ENCODE peak calls at places on chromosomes 5 and 9, in seven cellular contexts. T is AG08396; O is stimulated activated CD4-positive, alpha-beta T cell treated with anti-CD3 and anti-CD28 coated beads, TNF-alpha, amount 100 ng/mL, for 4 hours; B is neural crest cell; Q is HTR-8/SVneo; K is BE2C; H is activated CD8-positive, alpha-beta memory T cell treated with anti-CD3 and anti-CD28 coated beads, Interleukin-2, amount 50 U/mL, for 4 hours. L is an unnamed sample.

GRCh38 chr9:121463026-121463827 is 36.4 kb downstream of the GGTA1 start:
- DNase-seq in T (peak), O (no peak), B (peak), Q (peak), K (peak), H (peak), L (no peak)

GRCh38 chr9:2477755-2478154 is 143.8 kb upstream of the VLDLR start:
- DNase-seq in T (no peak), O (no peak), B (no peak), Q (no peak), K (no peak), H (no peak), L (no peak)

GRCh38 chr9:33719581-33720374 is 75.6 kb upstream of the PRSS3 start:
- DNase-seq in T (no peak), O (no peak), B (peak), Q (no peak), K (peak), H (peak), L (peak)

GRCh38 chr9:25716220-25716872 is 38.1 kb upstream of the TUSC1 start:
- DNase-seq in T (peak), O (no peak), B (peak), Q (peak), K (peak), H (no peak), L (no peak)

GRCh38 chr5:31741496-31741895 is 102.6 kb downstream of the PDZD2 start:
- DNase-seq in T (no peak), O (no peak), B (no peak), Q (no peak), K (no peak), H (no peak), L (no peak)

GRCh38 chr5:76081811-76082783 is 1.1 kb upstream of the SV2C start:
- DNase-seq in T (peak), O (no peak), B (no peak), Q (no peak), K (no peak), H (no peak), L (no peak)

GRCh38 chr5:132003170-132003744 is 8.2 kb downstream of the ACSL6 start:
- DNase-seq in T (peak), O (no peak), B (peak), Q (no peak), K (no peak), H (no peak), L (no peak)

GRCh38 chr5:107215581-107215980 is 455.2 kb downstream of the EFNA5 start:
- DNase-seq in T (no peak), O (no peak), B (no peak), Q (no peak), K (no peak), H (no peak), L (no peak)

GRCh38 chr9:211557-211956 is 3.1 kb upstream of the DOCK8 start:
- DNase-seq in T (no peak), O (no peak), B (no peak), Q (no peak), K (no peak), H (no peak), L (no peak)

GRCh38 chr9:98215821-98216220 is 23.4 kb upstream of the CORO2A start:
- DNase-seq in T (peak), O (no peak), B (peak), Q (no peak), K (peak), H (no peak), L (no peak)

GRCh38 chr5:181198106-181198685 is 6.8 kb downstream of the TRIM7 start:
- DNase-seq in T (no peak), O (no peak), B (no peak), Q (no peak), K (no peak), H (no peak), L (no peak)

GRCh38 chr5:61790678-61791077 is 458.6 kb downstream of the ZSWIM6 start:
- DNase-seq in T (no peak), O (no peak), B (no peak), Q (no peak), K (no peak), H (no peak), L (no peak)

GRCh38 chr9:101397746-101398334 is 578 bp downstream of the MRPL50 start:
- DNase-seq in T (no peak), O (no peak), B (no peak), Q (no peak), K (no peak), H (no peak), L (no peak)

GRCh38 chr5:137122075-137122474 is 377.1 kb downstream of the SPOCK1 start:
- DNase-seq in T (no peak), O (no peak), B (no peak), Q (no peak), K (no peak), H (no peak), L (no peak)

GRCh38 chr9:127971357-127972315 is 9.2 kb downstream of the EEIG1 start:
- DNase-seq in T (no peak), O (no peak), B (no peak), Q (no peak), K (peak), H (no peak), L (no peak)

GRCh38 chr9:127583605-127584053 is 28.4 kb upstream of the STXBP1 start:
- DNase-seq in T (no peak), O (no peak), B (no peak), Q (no peak), K (no peak), H (no peak), L (no peak)

GRCh38 chr5:68333649-68334549 is 118.3 kb downstream of the PIK3R1 start:
- DNase-seq in T (peak), O (no peak), B (no peak), Q (peak), K (no peak), H (no peak), L (no peak)

GRCh38 chr9:81534138-81534865 is 155.0 kb downstream of the TLE1 start:
- DNase-seq in T (no peak), O (no peak), B (no peak), Q (no peak), K (no peak), H (no peak), L (no peak)

GRCh38 chr5:67268233-67269011 is 71.8 kb upstream of the CD180 start:
- DNase-seq in T (peak), O (no peak), B (peak), Q (peak), K (peak), H (no peak), L (no peak)

GRCh38 chr9:108184941-108185340 is 670.8 kb downstream of the ACTL7B start:
- DNase-seq in T (peak), O (no peak), B (no peak), Q (peak), K (no peak), H (no peak), L (no peak)

GRCh38 chr5:79070002-79070567 is 518 bp downstream of the BHMT2 start:
- DNase-seq in T (peak), O (no peak), B (no peak), Q (no peak), K (peak), H (no peak), L (no peak)

GRCh38 chr5:142063878-142064331 is 44.7 kb upstream of the NDFIP1 start:
- DNase-seq in T (peak), O (no peak), B (peak), Q (no peak), K (peak), H (peak), L (no peak)

GRCh38 chr9:38445154-38446043 is 21.1 kb upstream of the IGFBPL1 start:
- DNase-seq in T (no peak), O (no peak), B (no peak), Q (no peak), K (no peak), H (no peak), L (no peak)

GRCh38 chr5:168908207-168908606 is 329.0 kb upstream of the PANK3 start:
- DNase-seq in T (no peak), O (no peak), B (no peak), Q (peak), K (no peak), H (no peak), L (no peak)

GRCh38 chr9:13282998-13283397 is 3.5 kb upstream of the MPDZ start:
- DNase-seq in T (peak), O (no peak), B (no peak), Q (no peak), K (no peak), H (no peak), L (no peak)

GRCh38 chr5:10124287-10124686 is 125.4 kb downstream of the ATPSCKMT start:
- DNase-seq in T (no peak), O (no peak), B (no peak), Q (no peak), K (no peak), H (no peak), L (no peak)

GRCh38 chr9:76905661-76905983 is 292 bp downstream of the PRUNE2 start:
- DNase-seq in T (no peak), O (no peak), B (no peak), Q (no peak), K (no peak), H (no peak), L (no peak)

GRCh38 chr5:10301842-10302610 is 5.7 kb downstream of the CMBL start:
- DNase-seq in T (peak), O (no peak), B (no peak), Q (no peak), K (no peak), H (no peak), L (no peak)

GRCh38 chr9:133387680-133388079 is 11.5 kb downstream of the STKLD1 start:
- DNase-seq in T (no peak), O (no peak), B (no peak), Q (no peak), K (no peak), H (no peak), L (no peak)

GRCh38 chr5:149177911-149178565 is 36.7 kb downstream of the ABLIM3 start:
- DNase-seq in T (no peak), O (no peak), B (no peak), Q (no peak), K (no peak), H (no peak), L (no peak)

GRCh38 chr5:113807384-113808053 is 294.0 kb downstream of the YTHDC2 start:
- DNase-seq in T (peak), O (no peak), B (no peak), Q (no peak), K (no peak), H (no peak), L (no peak)

GRCh38 chr5:141508808-141509611 is 20.1 kb downstream of the PCDHGC5 start:
- DNase-seq in T (peak), O (no peak), B (peak), Q (peak), K (peak), H (no peak), L (no peak)

GRCh38 chr5:59042201-59042600 is 459.3 kb downstream of the RAB3C start:
- DNase-seq in T (peak), O (no peak), B (no peak), Q (no peak), K (no peak), H (no peak), L (no peak)

GRCh38 chr9:6351757-6352156 is 23.6 kb downstream of the TPD52L3 start:
- DNase-seq in T (no peak), O (no peak), B (no peak), Q (no peak), K (no peak), H (no peak), L (no peak)

L was measured in activated T-helper 9 cell treated with anti-CD3 and anti-CD28 coated beads, Interleukin-2, amount 50 U/mL, for 16 hours.